ENCODE peak calls at places on chromosomes 5 and 9, in seven cellular contexts. G is HAP-1, Y is foreskin fibroblast, D is transverse colon, F is ovary, J is choroid plexus epithelial cell, O is GM12865. N is an unnamed sample.

GRCh38 chr5:143594913-143595818 is 191.7 kb upstream of the NR3C1 start:
- DNase-seq in G (no peak), Y (no peak), D (no peak), F (no peak), J (peak), O (peak), N (no peak)

GRCh38 chr5:17056056-17056690 is 120.1 kb upstream of the MYO10 start:
- DNase-seq in G (peak), Y (no peak), D (no peak), F (no peak), J (no peak), O (no peak), N (no peak)

GRCh38 chr9:136007906-136008692 is 46.9 kb upstream of the UBAC1 start:
- DNase-seq in G (no peak), Y (peak), D (no peak), F (no peak), J (peak), O (no peak), N (no peak)

GRCh38 chr9:86601697-86602096 is 247.5 kb upstream of the TUT7 start:
- DNase-seq in G (no peak), Y (peak), D (no peak), F (no peak), J (peak), O (no peak), N (no peak)

GRCh38 chr5:93022770-93023169 is 558.2 kb downstream of the NR2F1-AS1 start:
- DNase-seq in G (no peak), Y (no peak), D (no peak), F (no peak), J (peak), O (no peak), N (no peak)

GRCh38 chr9:94807556-94807955 is 81.1 kb downstream of the AOPEP start:
- DNase-seq in G (no peak), Y (no peak), D (no peak), F (no peak), J (no peak), O (no peak), N (no peak)

GRCh38 chr9:138101444-138102234 is 224.1 kb downstream of the CACNA1B start:
- DNase-seq in G (no peak), Y (no peak), D (no peak), F (no peak), J (no peak), O (no peak), N (no peak)

GRCh38 chr5:59789894-59790293 is 103.6 kb downstream of the PDE4D start:
- DNase-seq in G (no peak), Y (no peak), D (no peak), F (no peak), J (no peak), O (no peak), N (no peak)

GRCh38 chr9:93960221-93960970 is 5.2 kb upstream of the BARX1 start:
- DNase-seq in G (no peak), Y (no peak), D (peak), F (no peak), J (no peak), O (no peak), N (no peak)

GRCh38 chr9:33142531-33142930 is 24.6 kb downstream of the B4GALT1 start:
- DNase-seq in G (no peak), Y (no peak), D (no peak), F (no peak), J (no peak), O (peak), N (no peak)

GRCh38 chr5:151825445-151825844 is 53.7 kb downstream of the G3BP1 start:
- DNase-seq in G (peak), Y (peak), D (peak), F (peak), J (peak), O (peak), N (peak)

GRCh38 chr9:92952861-92953620 is 5.7 kb downstream of the FGD3 start:
- DNase-seq in G (peak), Y (no peak), D (no peak), F (no peak), J (no peak), O (no peak), N (peak)

GRCh38 chr5:61933787-61934626 is 372.0 kb upstream of the KIF2A start:
- DNase-seq in G (peak), Y (peak), D (peak), F (peak), J (peak), O (peak), N (peak)

GRCh38 chr5:52947208-52947607 is 41.9 kb upstream of the ITGA2 start:
- DNase-seq in G (no peak), Y (peak), D (no peak), F (no peak), J (peak), O (no peak), N (no peak)

GRCh38 chr9:29214702-29215248 is 1641.5 kb upstream of the C9orf72 start:
- DNase-seq in G (no peak), Y (no peak), D (no peak), F (no peak), J (no peak), O (no peak), N (peak)

GRCh38 chr5:122653087-122654017 is 121.5 kb upstream of the SNX2 start:
- DNase-seq in G (no peak), Y (peak), D (no peak), F (no peak), J (peak), O (no peak), N (no peak)

GRCh38 chr9:80951675-80952074 is 737.7 kb downstream of the TLE1 start:
- DNase-seq in G (no peak), Y (no peak), D (no peak), F (peak), J (peak), O (no peak), N (no peak)

GRCh38 chr9:2055203-2055658 is 40.1 kb downstream of the SMARCA2 start:
- DNase-seq in G (no peak), Y (peak), D (no peak), F (no peak), J (no peak), O (peak), N (peak)

GRCh38 chr9:16082796-16083195 is 530.0 kb downstream of the CCDC171 start:
- DNase-seq in G (no peak), Y (peak), D (no peak), F (no peak), J (no peak), O (no peak), N (no peak)

GRCh38 chr5:61416410-61416809 is 84.4 kb downstream of the ZSWIM6 start:
- DNase-seq in G (no peak), Y (no peak), D (no peak), F (no peak), J (peak), O (no peak), N (no peak)

GRCh38 chr5:41776435-41776834 is 93.8 kb downstream of the OXCT1 start:
- DNase-seq in G (no peak), Y (no peak), D (no peak), F (no peak), J (peak), O (no peak), N (no peak)

GRCh38 chr5:21774791-21775190 is 1078.4 kb downstream of the CDH12 start:
- DNase-seq in G (no peak), Y (no peak), D (no peak), F (no peak), J (peak), O (no peak), N (no peak)

GRCh38 chr5:138900281-138900965 is 25.3 kb upstream of the LRRTM2 start:
- DNase-seq in G (no peak), Y (peak), D (no peak), F (no peak), J (peak), O (no peak), N (peak)

GRCh38 chr9:95783426-95783975 is 92.0 kb upstream of the ERCC6L2 start:
- DNase-seq in G (no peak), Y (no peak), D (no peak), F (no peak), J (peak), O (no peak), N (peak)

GRCh38 chr5:167934561-167934971 is 356.9 kb upstream of the WWC1 start:
- DNase-seq in G (no peak), Y (peak), D (peak), F (no peak), J (no peak), O (no peak), N (peak)

GRCh38 chr5:168734657-168735344 is 155.6 kb upstream of the PANK3 start:
- DNase-seq in G (no peak), Y (peak), D (no peak), F (peak), J (peak), O (peak), N (peak)

GRCh38 chr5:176436641-176437040 is 11.5 kb upstream of the FAF2 start:
- DNase-seq in G (no peak), Y (peak), D (no peak), F (no peak), J (peak), O (no peak), N (no peak)

GRCh38 chr9:6123402-6123801 is 92.2 kb upstream of the IL33 start:
- DNase-seq in G (no peak), Y (no peak), D (no peak), F (no peak), J (no peak), O (no peak), N (no peak)

GRCh38 chr9:132214027-132214622 is 52.3 kb downstream of the NTNG2 start:
- DNase-seq in G (no peak), Y (peak), D (no peak), F (peak), J (peak), O (no peak), N (peak)

GRCh38 chr9:127569819-127570401 is 42.2 kb upstream of the STXBP1 start:
- DNase-seq in G (no peak), Y (no peak), D (no peak), F (no peak), J (no peak), O (peak), N (no peak)

GRCh38 chr9:137095664-137096517 is 9.1 kb downstream of the MAN1B1 start:
- DNase-seq in G (peak), Y (no peak), D (peak), F (no peak), J (no peak), O (peak), N (no peak)

GRCh38 chr5:98016771-98017170 is 756.7 kb upstream of the RGMB start:
- DNase-seq in G (no peak), Y (no peak), D (no peak), F (no peak), J (peak), O (no peak), N (peak)

GRCh38 chr9:76302947-76303550 is 91.2 kb downstream of the RFK start:
- DNase-seq in G (peak), Y (peak), D (no peak), F (peak), J (peak), O (peak), N (peak)

GRCh38 chr9:78214492-78214891 is 21.4 kb upstream of the CEP78 start:
- DNase-seq in G (no peak), Y (no peak), D (no peak), F (no peak), J (no peak), O (no peak), N (no peak)

GRCh38 chr5:103408408-103408807 is 149.8 kb downstream of the MACIR start:
- DNase-seq in G (no peak), Y (no peak), D (no peak), F (no peak), J (no peak), O (no peak), N (no peak)

GRCh38 chr9:121887553-121888437 is 205.3 kb downstream of the TTLL11 start:
- DNase-seq in G (no peak), Y (no peak), D (no peak), F (no peak), J (peak), O (no peak), N (no peak)

GRCh38 chr5:170296935-170297588 is 515 bp downstream of the LCP2 start:
- DNase-seq in G (no peak), Y (no peak), D (no peak), F (no peak), J (no peak), O (peak), N (no peak)

GRCh38 chr5:170300361-170301013 is 2.9 kb upstream of the LCP2 start:
- DNase-seq in G (no peak), Y (no peak), D (no peak), F (no peak), J (no peak), O (no peak), N (no peak)

GRCh38 chr5:170296036-170296934 is 1.3 kb downstream of the LCP2 start:
- DNase-seq in G (no peak), Y (no peak), D (no peak), F (no peak), J (no peak), O (no peak), N (no peak)

GRCh38 chr5:170301149-170301548 is 3.6 kb upstream of the LCP2 start:
- DNase-seq in G (no peak), Y (no peak), D (no peak), F (no peak), J (no peak), O (no peak), N (no peak)

DNA sequence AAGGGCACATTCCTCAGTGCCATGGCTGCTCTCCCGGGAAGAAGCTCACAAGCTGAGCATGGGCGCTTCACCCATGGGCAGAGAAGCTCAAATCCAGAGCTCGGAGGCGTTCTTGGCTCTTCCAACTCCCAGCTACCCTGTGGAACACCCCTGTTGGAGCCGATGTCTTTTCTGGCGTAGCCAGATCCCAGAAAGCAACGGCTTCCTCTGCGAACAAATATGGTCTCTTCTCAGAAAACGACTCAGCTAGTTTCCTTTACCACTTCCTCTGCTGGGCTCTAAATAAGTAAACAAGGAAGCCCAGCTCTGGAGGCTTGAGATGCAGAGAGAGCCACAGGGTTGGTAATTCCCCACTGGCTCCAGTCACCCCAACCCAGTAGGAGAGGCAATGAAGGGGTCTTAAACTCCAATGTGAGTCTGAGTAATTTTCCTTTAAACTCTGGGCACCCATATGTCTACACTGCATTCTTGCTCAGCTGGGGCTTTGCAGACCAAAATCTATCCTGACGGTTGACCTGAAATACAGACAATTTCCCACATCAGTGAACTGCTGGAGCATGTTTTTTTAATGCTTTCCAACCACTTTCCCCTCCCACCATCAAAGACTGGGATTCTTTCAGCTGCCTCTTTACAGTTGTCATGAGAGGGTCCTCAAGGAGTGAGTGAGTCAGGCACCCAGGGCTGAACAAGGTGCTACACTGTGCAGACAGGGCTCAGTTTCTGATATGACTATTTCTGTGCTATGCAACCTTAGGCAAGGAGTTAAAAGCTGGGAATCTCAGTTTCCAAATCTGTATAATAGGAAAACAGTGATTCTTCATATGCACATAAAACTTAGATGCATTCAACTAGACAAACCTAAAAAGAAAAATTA is at the start of gene LCP2:
- DNase-seq in G (no peak), Y (no peak), D (no peak), F (no peak), J (no peak), O (peak), N (no peak)
- H3K4me3 ChIP-seq in G (no peak), Y (no peak), D (peak), F (peak), J (no peak), O (peak), N (no peak)

GRCh38 chr5:53997736-53998627 is 312.4 kb downstream of the ARL15 start:
- DNase-seq in G (peak), Y (no peak), D (no peak), F (no peak), J (no peak), O (no peak), N (peak)
- H3K4me3 ChIP-seq in G (no peak), Y (no peak), D (no peak), F (no peak), J (no peak), O (no peak), N (no peak)

DNA sequence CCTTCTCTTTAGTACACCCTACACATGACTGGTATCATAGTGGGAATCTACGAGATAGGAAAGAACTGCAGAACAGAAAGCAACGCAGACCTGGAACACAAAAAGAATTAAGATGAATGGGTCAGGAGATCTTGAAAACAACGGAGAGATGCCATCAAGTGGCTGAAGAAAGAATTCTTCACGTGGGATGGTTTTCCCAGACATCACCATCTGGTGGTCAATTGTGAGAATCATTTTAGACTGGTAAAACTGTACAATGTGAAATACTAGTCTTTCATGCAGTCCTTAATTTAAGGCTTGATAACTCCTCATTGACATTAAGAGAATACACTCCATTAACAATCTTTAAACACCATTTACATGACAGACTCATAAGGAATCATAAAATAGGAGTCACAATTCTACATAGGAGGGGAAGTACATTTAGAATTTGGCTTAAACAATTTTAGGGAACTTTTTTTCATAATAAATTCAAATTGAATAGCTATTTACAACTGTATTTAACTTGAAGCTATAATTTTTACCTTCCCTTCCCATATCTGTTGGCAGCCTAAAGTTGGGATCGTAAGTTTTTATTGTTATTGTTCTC is 128.4 kb upstream of the TRPM3 start:
- DNase-seq in G (peak), Y (peak), D (no peak), F (no peak), J (peak), O (peak), N (peak)
- H3K4me3 ChIP-seq in G (no peak), Y (no peak), D (no peak), F (no peak), J (no peak), O (no peak), N (no peak)

DNA sequence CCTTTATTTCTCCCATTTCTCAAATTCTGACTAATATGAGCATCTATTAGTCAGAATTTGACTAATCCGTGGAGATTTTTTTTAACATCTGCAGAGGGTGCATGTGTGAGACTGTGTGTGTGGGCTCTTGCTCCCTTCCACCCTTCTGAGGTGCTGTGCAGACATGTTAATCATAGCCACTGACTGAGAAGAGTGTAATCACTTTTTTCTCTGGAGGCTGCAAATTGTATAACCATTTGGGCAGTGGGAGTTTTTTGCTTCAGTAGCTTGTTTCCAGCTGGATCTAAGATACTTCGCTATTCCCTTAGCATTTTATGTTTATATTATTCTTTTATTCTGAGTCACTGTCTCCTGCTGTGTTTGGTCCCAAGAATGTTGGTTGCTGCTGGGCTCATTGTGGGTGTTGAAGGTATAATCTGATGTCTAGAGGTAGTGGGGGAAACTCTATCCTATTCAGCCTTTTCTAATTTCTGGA is 66.2 kb downstream of the ARHGEF28 start:
- DNase-seq in G (no peak), Y (peak), D (no peak), F (no peak), J (peak), O (peak), N (no peak)
- H3K4me3 ChIP-seq in G (no peak), Y (no peak), D (no peak), F (no peak), J (no peak), O (no peak), N (no peak)

GRCh38 chr9:114373960-114374730 is 13.6 kb downstream of the AKNA start:
- DNase-seq in G (no peak), Y (no peak), D (no peak), F (no peak), J (no peak), O (no peak), N (no peak)

GRCh38 chr9:114371986-114372917 is 15.5 kb downstream of the AKNA start:
- DNase-seq in G (no peak), Y (no peak), D (peak), F (no peak), J (no peak), O (peak), N (no peak)

GRCh38 chr9:114374936-114375335 is 12.8 kb downstream of the AKNA start:
- DNase-seq in G (no peak), Y (no peak), D (no peak), F (no peak), J (no peak), O (no peak), N (no peak)

GRCh38 chr9:114371343-114371985 is 16.3 kb downstream of the AKNA start:
- DNase-seq in G (no peak), Y (no peak), D (no peak), F (no peak), J (no peak), O (no peak), N (no peak)

DNA sequence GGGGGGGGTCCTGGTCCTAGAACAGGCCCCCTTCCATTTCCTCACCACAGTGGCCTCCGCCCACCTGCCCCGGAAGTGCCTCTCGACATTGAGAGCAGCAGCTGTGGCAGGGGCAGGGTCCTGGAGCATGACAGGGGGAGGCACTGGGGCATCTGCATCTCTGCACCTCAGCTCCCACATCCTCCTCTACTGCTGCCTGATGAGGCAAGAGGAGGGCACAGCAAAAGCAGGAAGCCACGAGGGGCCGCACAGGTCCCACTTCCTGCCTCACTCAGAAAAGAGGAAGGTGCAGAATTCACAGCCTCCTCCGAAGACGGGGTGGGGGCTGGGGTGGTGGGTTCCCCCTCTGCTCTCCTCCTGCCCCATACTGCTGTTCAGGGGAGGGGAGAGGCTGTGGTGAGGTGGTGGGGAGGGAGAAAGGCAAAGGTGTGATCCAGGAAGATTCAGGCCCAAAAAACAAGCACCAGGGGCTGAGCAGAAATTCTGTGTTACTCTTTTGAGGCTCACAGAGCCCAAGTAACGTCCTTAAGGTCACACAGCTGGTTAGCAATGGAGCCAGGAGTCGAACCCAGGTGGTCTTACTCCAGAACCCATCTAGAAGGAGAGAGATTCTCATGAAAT is 14.7 kb downstream of the AKNA start:
- DNase-seq in G (no peak), Y (no peak), D (peak), F (no peak), J (no peak), O (peak), N (peak)
- H3K4me3 ChIP-seq in G (no peak), Y (no peak), D (no peak), F (no peak), J (no peak), O (peak), N (no peak)